ENCODE peak calls at places on chromosomes 5 and 9, in eight cellular contexts. One of them, this sample, is unnamed.

GRCh38 chr9:5586391-5586802 is 42.5 kb upstream of the RIC1 start:
- DNase-seq in nephron progenitor cell: no peak
- DNase-seq in heart right ventricle: no peak
- DNase-seq in HFFc6: peak; percentile 86
- DNase-seq in thyroid gland: no peak
- DNase-seq in progenitor cell of endocrine pancreas: no peak
- DNase-seq in A673: no peak
- DNase-seq in LNCaP clone FGC: no peak
- DNase-seq in this sample: peak; percentile 24

GRCh38 chr9:133604214-133604613 is 5.0 kb downstream of the FAM163B start:
- DNase-seq in nephron progenitor cell: no peak
- DNase-seq in heart right ventricle: no peak
- DNase-seq in HFFc6: no peak
- DNase-seq in thyroid gland: no peak
- DNase-seq in progenitor cell of endocrine pancreas: no peak
- DNase-seq in A673: peak; percentile 67
- DNase-seq in LNCaP clone FGC: no peak
- DNase-seq in this sample: no peak

GRCh38 chr5:60350794-60351193 is 349.2 kb downstream of the DEPDC1B start:
- DNase-seq in nephron progenitor cell: no peak
- DNase-seq in heart right ventricle: no peak
- DNase-seq in HFFc6: no peak
- DNase-seq in thyroid gland: peak; percentile 83
- DNase-seq in progenitor cell of endocrine pancreas: no peak
- DNase-seq in A673: no peak
- DNase-seq in LNCaP clone FGC: no peak
- DNase-seq in this sample: no peak

GRCh38 chr9:111148390-111148993 is 110.2 kb upstream of the LPAR1 start:
- DNase-seq in nephron progenitor cell: no peak
- DNase-seq in heart right ventricle: no peak
- DNase-seq in HFFc6: peak; percentile 35
- DNase-seq in thyroid gland: no peak
- DNase-seq in progenitor cell of endocrine pancreas: no peak
- DNase-seq in A673: no peak
- DNase-seq in LNCaP clone FGC: no peak
- DNase-seq in this sample: no peak

GRCh38 chr9:98091735-98092632 is 27.0 kb downstream of the TRIM14 start:
- DNase-seq in nephron progenitor cell: no peak
- DNase-seq in heart right ventricle: no peak
- DNase-seq in HFFc6: no peak
- DNase-seq in thyroid gland: no peak
- DNase-seq in progenitor cell of endocrine pancreas: no peak
- DNase-seq in A673: no peak
- DNase-seq in LNCaP clone FGC: no peak
- DNase-seq in this sample: no peak

GRCh38 chr9:95109456-95109855 is 208.1 kb downstream of the FANCC start:
- DNase-seq in nephron progenitor cell: no peak
- DNase-seq in heart right ventricle: no peak
- DNase-seq in HFFc6: no peak
- DNase-seq in thyroid gland: no peak
- DNase-seq in progenitor cell of endocrine pancreas: no peak
- DNase-seq in A673: no peak
- DNase-seq in LNCaP clone FGC: no peak
- DNase-seq in this sample: no peak

GRCh38 chr5:65791721-65792698 is 70.0 kb downstream of the NLN start:
- DNase-seq in nephron progenitor cell: no peak
- DNase-seq in heart right ventricle: no peak
- DNase-seq in HFFc6: no peak
- DNase-seq in thyroid gland: no peak
- DNase-seq in progenitor cell of endocrine pancreas: no peak
- DNase-seq in A673: no peak
- DNase-seq in LNCaP clone FGC: no peak
- DNase-seq in this sample: no peak

GRCh38 chr9:126844085-126844484 is 16.4 kb upstream of the ZBTB34 start:
- DNase-seq in nephron progenitor cell: no peak
- DNase-seq in heart right ventricle: no peak
- DNase-seq in HFFc6: peak; percentile 78
- DNase-seq in thyroid gland: no peak
- DNase-seq in progenitor cell of endocrine pancreas: no peak
- DNase-seq in A673: peak; percentile 62
- DNase-seq in LNCaP clone FGC: no peak
- DNase-seq in this sample: no peak

GRCh38 chr9:23686257-23686656 is 139.8 kb downstream of the ELAVL2 start:
- DNase-seq in nephron progenitor cell: no peak
- DNase-seq in heart right ventricle: no peak
- DNase-seq in HFFc6: no peak
- DNase-seq in thyroid gland: no peak
- DNase-seq in progenitor cell of endocrine pancreas: no peak
- DNase-seq in A673: no peak
- DNase-seq in LNCaP clone FGC: no peak
- DNase-seq in this sample: no peak

GRCh38 chr5:54443264-54443663 is 12.2 kb upstream of the HSPB3 start:
- DNase-seq in nephron progenitor cell: no peak
- DNase-seq in heart right ventricle: peak; percentile 18
- DNase-seq in HFFc6: peak; percentile 39
- DNase-seq in thyroid gland: no peak
- DNase-seq in progenitor cell of endocrine pancreas: no peak
- DNase-seq in A673: peak; percentile 71
- DNase-seq in LNCaP clone FGC: no peak
- DNase-seq in this sample: peak; percentile 44
- TF ChIP-seq CTCF in nephron progenitor cell: peak; percentile 48
- TF ChIP-seq CTCF in heart right ventricle: peak; percentile 47
- TF ChIP-seq CTCF in HFFc6: peak; percentile 81
- TF ChIP-seq CTCF in thyroid gland: peak; percentile 11
- TF ChIP-seq CTCF in progenitor cell of endocrine pancreas: peak; percentile 56
- TF ChIP-seq CTCF in A673: peak; percentile 66
- TF ChIP-seq CTCF in LNCaP clone FGC: no peak
- TF ChIP-seq CTCF in this sample: peak; percentile 32

DNA sequence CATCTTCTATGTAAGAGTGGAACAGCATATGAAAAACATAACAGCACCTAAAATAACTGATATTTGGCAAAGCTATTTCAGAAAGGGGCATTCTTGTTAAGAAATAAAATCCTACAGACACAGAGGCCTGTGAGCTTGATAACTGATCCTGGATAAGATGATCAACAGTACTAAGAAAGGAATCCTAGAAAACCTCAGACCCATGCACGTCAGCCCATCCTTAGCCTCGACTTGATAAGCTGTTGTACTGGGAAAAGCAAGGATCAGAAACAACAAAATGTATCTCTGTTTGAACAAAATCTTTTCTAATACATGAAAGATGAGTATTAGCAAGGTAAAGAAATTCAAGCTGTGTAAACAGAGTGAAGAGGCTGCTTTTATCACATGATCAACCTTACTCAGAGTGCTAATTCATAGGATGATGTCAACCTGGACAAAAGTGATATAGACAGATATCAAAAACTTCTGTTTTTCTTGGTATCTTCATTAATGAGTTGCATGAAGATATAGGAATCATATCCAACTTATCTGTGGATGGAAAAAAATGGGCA is 15.2 kb downstream of the LIFR start:
- DNase-seq in nephron progenitor cell: no peak
- DNase-seq in heart right ventricle: no peak
- DNase-seq in HFFc6: no peak
- DNase-seq in thyroid gland: no peak
- DNase-seq in progenitor cell of endocrine pancreas: no peak
- DNase-seq in A673: no peak
- DNase-seq in LNCaP clone FGC: no peak
- DNase-seq in this sample: no peak
- TF ChIP-seq CTCF in nephron progenitor cell: no peak
- TF ChIP-seq CTCF in heart right ventricle: no peak
- TF ChIP-seq CTCF in HFFc6: no peak
- TF ChIP-seq CTCF in thyroid gland: no peak
- TF ChIP-seq CTCF in progenitor cell of endocrine pancreas: no peak
- TF ChIP-seq CTCF in A673: no peak
- TF ChIP-seq CTCF in LNCaP clone FGC: no peak
- TF ChIP-seq CTCF in this sample: no peak

DNA sequence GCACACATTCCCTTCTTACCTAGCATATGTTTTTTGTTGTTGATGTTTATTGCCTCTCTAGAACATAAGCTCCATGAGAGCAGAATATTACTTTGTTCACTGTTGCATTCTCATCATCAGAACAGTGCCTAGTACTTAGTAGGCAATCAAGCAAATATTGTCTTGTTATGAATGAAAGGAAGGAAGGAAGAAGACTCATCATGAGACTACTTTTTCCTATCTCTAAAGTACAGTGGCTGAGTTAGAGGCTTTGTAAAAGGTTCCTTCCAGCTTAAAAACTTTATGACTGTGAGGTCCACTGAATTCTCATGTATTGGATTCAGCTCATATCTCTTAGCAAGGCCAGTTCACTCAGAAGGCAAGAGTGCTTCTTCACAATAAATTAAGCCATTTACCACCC is 171.8 kb upstream of the NR3C1 start:
- DNase-seq in nephron progenitor cell: no peak
- DNase-seq in heart right ventricle: no peak
- DNase-seq in HFFc6: no peak
- DNase-seq in thyroid gland: no peak
- DNase-seq in progenitor cell of endocrine pancreas: no peak
- DNase-seq in A673: no peak
- DNase-seq in LNCaP clone FGC: no peak
- DNase-seq in this sample: no peak
- TF ChIP-seq CTCF in nephron progenitor cell: no peak
- TF ChIP-seq CTCF in heart right ventricle: no peak
- TF ChIP-seq CTCF in HFFc6: no peak
- TF ChIP-seq CTCF in thyroid gland: no peak
- TF ChIP-seq CTCF in progenitor cell of endocrine pancreas: no peak
- TF ChIP-seq CTCF in A673: no peak
- TF ChIP-seq CTCF in LNCaP clone FGC: no peak
- TF ChIP-seq CTCF in this sample: no peak

DNA sequence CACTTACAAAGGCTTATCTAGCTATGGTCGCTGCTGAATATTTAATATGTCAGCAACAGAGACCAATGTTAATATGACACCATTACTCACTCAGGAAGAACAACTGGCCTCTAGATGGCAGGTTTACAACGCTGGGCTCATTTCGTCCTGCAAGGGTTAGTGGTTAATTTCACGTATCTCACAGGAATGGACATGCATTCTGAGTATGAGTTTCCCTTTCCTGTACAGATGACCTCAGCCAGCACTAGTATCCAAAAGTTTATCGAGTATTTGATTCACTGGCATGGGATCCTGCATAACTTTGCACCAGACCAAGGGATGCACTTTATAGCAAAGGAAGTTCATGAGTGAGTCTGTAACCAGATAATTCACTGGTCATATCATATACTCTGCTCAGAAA is 8.7 kb upstream of the TRPC7 start:
- DNase-seq in nephron progenitor cell: no peak
- DNase-seq in heart right ventricle: no peak
- DNase-seq in HFFc6: peak; percentile 69
- DNase-seq in thyroid gland: peak; percentile 11
- DNase-seq in progenitor cell of endocrine pancreas: no peak
- DNase-seq in A673: peak; percentile 22
- DNase-seq in LNCaP clone FGC: peak; percentile 26
- DNase-seq in this sample: no peak
- TF ChIP-seq CTCF in nephron progenitor cell: no peak
- TF ChIP-seq CTCF in heart right ventricle: no peak
- TF ChIP-seq CTCF in HFFc6: peak; percentile 75
- TF ChIP-seq CTCF in thyroid gland: no peak
- TF ChIP-seq CTCF in progenitor cell of endocrine pancreas: peak; percentile 31
- TF ChIP-seq CTCF in A673: peak; percentile 44
- TF ChIP-seq CTCF in LNCaP clone FGC: peak; percentile 89
- TF ChIP-seq CTCF in this sample: peak; percentile 35

This sample was measured in GM13977.